ENCODE peak calls at places on chromosomes 7 and 10, in six cellular contexts. N is GM19239; X is CD4-positive, alpha-beta T cell; O is adipocyte; B is RPMI7951; R is osteocyte. W is an unnamed sample.

GRCh38 chr7:106346678-106347217 is 62.0 kb upstream of the NAMPT start:
- DNase-seq in N (peak), X (peak), O (peak), B (peak), R (no peak), W (peak)

GRCh38 chr10:9792181-9792580 is 1225.5 kb upstream of the CELF2 start:
- DNase-seq in N (no peak), X (no peak), O (no peak), B (no peak), R (no peak), W (no peak)

GRCh38 chr10:43931308-43931930 is 282.7 kb upstream of the ZNF32 start:
- DNase-seq in N (no peak), X (no peak), O (peak), B (peak), R (no peak), W (no peak)

GRCh38 chr10:27620425-27621397 is 116.6 kb downstream of the RAB18 start:
- DNase-seq in N (no peak), X (no peak), O (peak), B (no peak), R (no peak), W (no peak)

GRCh38 chr7:112665709-112666108 is 124.5 kb downstream of the TMEM168 start:
- DNase-seq in N (no peak), X (no peak), O (peak), B (no peak), R (no peak), W (no peak)

GRCh38 chr10:106436123-106436740 is 728.3 kb downstream of the SORCS1 start:
- DNase-seq in N (no peak), X (no peak), O (no peak), B (no peak), R (no peak), W (no peak)

GRCh38 chr7:2803755-2804154 is 40.4 kb downstream of the GNA12 start:
- DNase-seq in N (no peak), X (no peak), O (no peak), B (no peak), R (peak), W (no peak)

GRCh38 chr7:21365866-21366624 is 61.8 kb upstream of the SP4 start:
- DNase-seq in N (no peak), X (no peak), O (peak), B (peak), R (no peak), W (no peak)

GRCh38 chr10:79084012-79084971 is 15.5 kb downstream of the ZMIZ1 start:
- DNase-seq in N (no peak), X (no peak), O (peak), B (peak), R (peak), W (no peak)

GRCh38 chr10:68075550-68076004 is 494 bp upstream of the HERC4 start:
- DNase-seq in N (no peak), X (no peak), O (no peak), B (no peak), R (no peak), W (no peak)

GRCh38 chr10:63466168-63466935 is 575 bp upstream of the JMJD1C start:
- DNase-seq in N (peak), X (peak), O (peak), B (peak), R (no peak), W (no peak)

GRCh38 chr10:46006219-46006618 is 24.2 kb downstream of the NCOA4 start:
- DNase-seq in N (no peak), X (no peak), O (peak), B (peak), R (no peak), W (no peak)

GRCh38 chr7:146172112-146172511 is 55.5 kb downstream of the CNTNAP2 start:
- DNase-seq in N (no peak), X (no peak), O (no peak), B (no peak), R (no peak), W (no peak)

GRCh38 chr10:112963835-112964234 is 13.8 kb downstream of the TCF7L2 start:
- DNase-seq in N (no peak), X (no peak), O (no peak), B (peak), R (no peak), W (no peak)

GRCh38 chr7:151245360-151246160 is 2.9 kb downstream of the SMARCD3 start:
- DNase-seq in N (no peak), X (peak), O (peak), B (no peak), R (no peak), W (peak)

GRCh38 chr10:132836832-132837540 is 51.0 kb upstream of the NKX6-2 start:
- DNase-seq in N (peak), X (no peak), O (peak), B (peak), R (peak), W (no peak)

GRCh38 chr7:103914147-103914899 is 75.1 kb downstream of the RELN start:
- DNase-seq in N (no peak), X (no peak), O (no peak), B (no peak), R (no peak), W (no peak)

GRCh38 chr7:37108615-37109014 is 340.0 kb downstream of the ELMO1 start:
- DNase-seq in N (no peak), X (no peak), O (no peak), B (no peak), R (no peak), W (no peak)

GRCh38 chr10:17387861-17388503 is 66.4 kb downstream of the ST8SIA6 start:
- DNase-seq in N (no peak), X (no peak), O (peak), B (peak), R (no peak), W (no peak)

GRCh38 chr10:29322918-29323317 is 34.0 kb downstream of the LYZL1 start:
- DNase-seq in N (no peak), X (no peak), O (no peak), B (no peak), R (no peak), W (no peak)

GRCh38 chr7:131166066-131166465 is 161.6 kb upstream of the MKLN1 start:
- DNase-seq in N (no peak), X (no peak), O (peak), B (peak), R (no peak), W (no peak)

GRCh38 chr7:157811946-157812345 is 475.1 kb downstream of the DNAJB6 start:
- DNase-seq in N (no peak), X (no peak), O (no peak), B (no peak), R (no peak), W (no peak)

GRCh38 chr10:79982861-79983260 is 34.0 kb upstream of the SFTPD start:
- DNase-seq in N (no peak), X (no peak), O (no peak), B (no peak), R (no peak), W (no peak)